ENCODE peak calls at places on chromosome 16, in ten cellular contexts. H is esophagus muscularis mucosa, M is adrenal gland, R is A549, D is ovary, S is transverse colon, N is body of pancreas, I is IMR-90, C is breast epithelium, B is HCT116. Z is an unnamed sample.

GRCh38 chr16:68244903-68245853 is at the start of gene PLA2G15:
- DNase-seq in N (peak), D (peak), S (peak), M (peak), C (peak), H (peak), I (peak), B (peak), R (peak), Z (peak)

GRCh38 chr16:1745181-1745899 is 26.0 kb downstream of the NME3 start:
- DNase-seq in B (no peak), I (peak), R (no peak), S (no peak), M (no peak), N (no peak), H (no peak), D (no peak), C (no peak), Z (no peak)

GRCh38 chr16:75052481-75053211 is 53.8 kb downstream of the ZNRF1 start:
- DNase-seq in N (no peak), D (no peak), R (peak), M (no peak), H (no peak), C (no peak), B (no peak), S (no peak), I (no peak), Z (no peak)

GRCh38 chr16:11100239-11100750 is 155.7 kb downstream of the SOCS1 start:
- DNase-seq in C (no peak), R (no peak), D (peak), M (no peak), S (peak), N (peak), B (peak), I (peak), H (no peak), Z (no peak)

GRCh38 chr16:66717112-66717675 is 20.7 kb upstream of the CMTM4 start:
- DNase-seq in R (peak), H (no peak), I (peak), S (peak), C (no peak), M (peak), D (peak), B (no peak), N (no peak), Z (no peak)

GRCh38 chr16:70804153-70804728 is 3.3 kb upstream of the VAC14 start:
- DNase-seq in C (no peak), R (peak), M (no peak), S (no peak), N (no peak), I (peak), H (no peak), D (no peak), B (no peak), Z (no peak)

GRCh38 chr16:27640277-27640600 is 90.3 kb downstream of the KATNIP start:
- DNase-seq in R (no peak), I (no peak), N (no peak), S (no peak), B (no peak), C (no peak), D (no peak), H (no peak), M (no peak), Z (no peak)

GRCh38 chr16:2026461-2027023 is at the start of gene NHERF2:
- DNase-seq in H (no peak), M (no peak), D (no peak), N (no peak), C (no peak), B (no peak), I (no peak), R (no peak), S (peak), Z (peak)

GRCh38 chr16:57091200-57091989 is 988 bp upstream of the CPNE2 start:
- DNase-seq in R (peak), D (peak), B (peak), M (peak), C (no peak), S (peak), H (no peak), N (peak), I (peak), Z (peak)

GRCh38 chr16:526181-527014 is 1.1 kb upstream of the CAPN15 start:
- DNase-seq in M (peak), C (no peak), N (peak), H (no peak), B (no peak), S (peak), R (no peak), I (peak), D (peak), Z (no peak)

GRCh38 chr16:84324439-84325262 is 30.0 kb downstream of the WFDC1 start:
- DNase-seq in D (no peak), R (no peak), S (no peak), B (no peak), H (no peak), N (no peak), C (no peak), I (peak), M (no peak), Z (no peak)

GRCh38 chr16:30185683-30186421 is 2.5 kb downstream of the CORO1A start:
- DNase-seq in C (no peak), H (peak), N (peak), B (no peak), I (no peak), D (peak), S (peak), M (peak), R (no peak), Z (peak)

GRCh38 chr16:30187971-30188561 is 4.7 kb downstream of the CORO1A start:
- DNase-seq in H (no peak), B (no peak), M (peak), S (no peak), D (peak), C (no peak), N (no peak), I (no peak), R (no peak), Z (no peak)

GRCh38 chr16:30186444-30186781 is 3.0 kb downstream of the CORO1A start:
- DNase-seq in R (no peak), H (no peak), M (no peak), S (no peak), B (no peak), D (no peak), N (no peak), I (no peak), C (no peak), Z (no peak)

GRCh38 chr16:30186782-30187555 is 3.6 kb downstream of the CORO1A start:
- DNase-seq in M (peak), I (no peak), D (peak), S (peak), N (peak), H (no peak), B (no peak), C (no peak), R (peak), Z (peak)

DNA sequence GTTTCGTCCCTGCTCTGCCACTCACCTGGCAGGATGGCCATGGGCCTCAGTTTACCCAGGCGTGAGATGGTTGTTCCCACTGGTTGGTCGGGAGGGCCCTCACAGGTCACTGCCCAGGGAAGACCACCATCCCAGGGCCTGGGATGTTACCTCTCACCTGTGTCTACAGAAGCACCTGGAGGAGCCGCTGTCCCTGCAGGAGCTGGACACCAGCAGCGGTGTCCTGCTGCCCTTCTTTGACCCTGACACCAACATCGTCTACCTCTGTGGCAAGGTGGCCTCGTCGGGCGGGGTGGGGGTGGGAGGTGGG is 4.1 kb downstream of the CORO1A start:
- DNase-seq in I (no peak), H (no peak), D (no peak), N (no peak), R (no peak), M (no peak), C (no peak), S (no peak), B (no peak), Z (no peak)
- TF ChIP-seq POLR2A in I (no peak), H (no peak), D (no peak), N (no peak), R (no peak), M (no peak), C (no peak), S (no peak), B (no peak), Z (no peak)

GRCh38 chr16:85557976-85558589 is 55.0 kb upstream of the GSE1 start:
- DNase-seq in I (no peak), B (no peak), N (peak), S (peak), D (no peak), R (no peak), C (no peak), H (no peak), M (no peak), Z (no peak)
- TF ChIP-seq CTCF in I (no peak), B (no peak), N (no peak), S (no peak), D (no peak), R (no peak), C (no peak), H (no peak), M (no peak), Z (no peak)

DNA sequence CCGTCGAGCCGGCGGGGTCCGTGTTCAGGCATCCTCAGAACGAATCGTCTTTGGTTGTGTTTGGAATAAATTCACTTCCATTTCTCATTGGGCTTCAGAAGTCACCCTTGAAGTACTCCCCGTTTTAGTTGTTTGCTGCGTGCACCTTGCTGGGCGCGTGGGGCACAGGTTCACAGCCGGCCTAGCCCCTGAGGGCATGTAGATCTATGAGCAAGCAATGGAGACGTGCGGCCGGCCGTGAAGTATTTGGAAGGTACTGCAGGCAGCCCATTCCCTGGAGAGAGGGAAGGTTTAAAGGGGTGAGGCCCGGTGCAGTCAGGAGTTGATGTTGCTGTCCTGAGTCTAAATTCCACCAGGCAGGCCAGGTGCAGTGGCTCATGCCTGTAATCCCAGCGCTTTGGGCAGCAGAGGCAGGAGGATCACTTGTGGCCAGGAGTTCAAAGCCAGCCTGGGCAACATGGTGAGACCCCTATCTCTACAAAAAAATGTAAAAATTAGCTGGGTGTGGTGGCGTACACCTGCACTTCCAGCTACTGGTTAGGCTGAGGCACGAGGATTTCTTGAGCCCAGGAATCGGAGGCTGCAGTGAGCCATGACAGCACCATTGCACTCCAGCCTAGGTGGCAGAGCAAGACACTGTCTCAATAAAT is 725 bp downstream of the ACSF3 start:
- DNase-seq in N (no peak), M (no peak), I (no peak), H (no peak), D (no peak), R (no peak), C (no peak), B (no peak), S (peak), Z (no peak)
- H3K27ac ChIP-seq in N (no peak), M (peak), I (peak), H (peak), D (peak), R (peak), C (peak), B (peak), S (peak), Z (no peak)

GRCh38 chr16:4736546-4736945 is 2.2 kb downstream of the DNAAF8 start:
- DNase-seq in C (no peak), R (no peak), D (no peak), I (no peak), H (no peak), M (no peak), B (no peak), S (no peak), N (no peak), Z (no peak)

GRCh38 chr16:4733747-4734062 is 366 bp downstream of the ANKS3 start:
- DNase-seq in S (no peak), B (no peak), R (no peak), M (no peak), D (no peak), H (no peak), I (no peak), C (no peak), N (no peak), Z (no peak)

GRCh38 chr16:4733211-4733742 is 794 bp downstream of the ANKS3 start:
- DNase-seq in B (no peak), M (no peak), D (no peak), H (no peak), R (no peak), S (no peak), I (no peak), N (no peak), C (no peak), Z (no peak)

GRCh38 chr16:4734730-4735575 is 616 bp downstream of the DNAAF8 start:
- DNase-seq in N (peak), B (peak), I (peak), H (peak), D (peak), M (peak), S (peak), R (peak), C (peak), Z (peak)

DNA sequence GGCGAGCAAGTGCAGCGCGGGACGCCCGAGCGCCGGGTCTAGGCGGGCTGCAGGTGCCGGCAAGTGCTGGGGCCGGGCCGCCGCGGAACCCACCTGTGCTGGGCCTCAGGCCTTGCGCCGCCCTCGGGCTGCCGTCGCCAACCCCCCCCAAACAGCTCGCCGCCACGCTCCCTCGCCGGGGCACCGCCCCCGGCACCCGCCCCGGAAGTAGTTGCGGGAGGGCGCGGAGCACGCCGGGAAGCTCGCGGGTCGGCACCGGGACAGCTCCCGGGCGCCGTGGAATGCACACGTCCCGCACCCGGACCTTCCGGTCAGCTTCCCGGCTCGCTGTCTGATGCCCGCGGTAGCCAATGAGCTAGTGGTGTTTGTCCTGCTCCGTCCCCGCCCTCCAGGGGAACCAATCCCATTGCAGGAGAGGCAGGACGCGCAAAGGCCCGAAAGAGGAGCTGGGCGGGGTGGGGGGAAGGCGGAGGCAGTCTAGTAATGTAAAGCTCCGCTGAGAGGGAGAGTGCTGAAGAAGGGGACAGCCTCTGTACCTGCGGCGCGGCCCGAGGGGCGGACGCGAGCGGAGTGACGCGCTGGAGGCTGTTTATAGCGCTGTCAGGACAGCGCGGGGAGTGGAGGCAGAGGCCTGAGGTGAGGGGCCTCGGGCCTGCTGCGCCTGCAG is at the start of the genes ANKS3 and DNAAF8:
- DNase-seq in D (peak), M (peak), H (peak), C (peak), B (peak), R (peak), N (peak), I (peak), S (peak), Z (peak)
- TF ChIP-seq POLR2A in D (peak), M (no peak), H (no peak), C (no peak), B (peak), R (peak), N (peak), I (no peak), S (no peak), Z (peak)

DNA sequence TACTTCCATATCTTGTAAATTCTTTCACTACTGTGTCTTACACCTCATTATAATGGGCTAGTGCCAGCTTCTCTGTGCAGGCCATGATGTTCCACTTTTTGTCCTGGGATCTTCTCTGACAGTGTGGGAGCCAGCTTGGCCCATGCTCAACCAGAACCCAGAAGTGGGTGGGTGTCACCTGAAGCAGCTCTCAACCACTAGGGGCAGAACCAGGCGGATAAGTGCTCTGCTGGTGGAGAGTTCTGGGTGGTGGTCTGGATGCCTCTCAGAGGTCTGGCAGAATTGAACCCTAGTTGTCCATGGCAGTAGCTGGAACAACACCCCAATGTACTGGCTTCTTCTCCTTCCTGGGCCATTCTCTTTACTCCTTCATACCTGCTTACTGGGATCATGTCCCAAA is 254.1 kb upstream of the N4BP1 start:
- DNase-seq in H (no peak), N (no peak), R (no peak), C (no peak), I (no peak), S (no peak), D (no peak), B (no peak), M (no peak), Z (no peak)
- TF ChIP-seq CTCF in H (no peak), N (no peak), R (no peak), C (no peak), I (no peak), S (no peak), D (no peak), B (peak), M (no peak), Z (no peak)

GRCh38 chr16:71846443-71846842 is 667 bp downstream of the ATXN1L start:
- DNase-seq in C (no peak), D (no peak), H (no peak), I (no peak), B (no peak), S (peak), N (no peak), M (peak), R (no peak), Z (peak)

GRCh38 chr16:71847096-71847495 is 1.3 kb downstream of the ATXN1L start:
- DNase-seq in M (no peak), N (no peak), R (no peak), B (no peak), H (no peak), C (no peak), I (no peak), D (no peak), S (no peak), Z (no peak)

GRCh38 chr16:71840052-71840451 is 5.7 kb upstream of the ATXN1L start:
- DNase-seq in I (no peak), B (no peak), M (no peak), N (no peak), D (no peak), C (no peak), H (no peak), R (no peak), S (no peak), Z (no peak)

GRCh38 chr16:71845639-71846431 is at the start of gene ATXN1L:
- DNase-seq in C (peak), R (peak), I (peak), N (peak), H (peak), M (peak), B (peak), S (peak), D (peak), Z (peak)

GRCh38 chr16:71843517-71844031 is 2.2 kb upstream of the ATXN1L start:
- DNase-seq in D (no peak), H (no peak), C (no peak), S (no peak), R (no peak), N (no peak), I (no peak), M (no peak), B (no peak), Z (no peak)
- H3K27ac ChIP-seq in D (no peak), H (no peak), C (no peak), S (no peak), R (no peak), N (no peak), I (no peak), M (no peak), B (no peak), Z (no peak)